ENCODE peak calls at places on chromosomes 11 and 22, in four cellular contexts. O is AG04449, K is astrocyte of the spinal cord, E is right lobe of liver. B is an unnamed sample.

GRCh38 chr11:70547386-70547785 is 149.1 kb downstream of the CTTN start:
- DNase-seq in O (no peak), K (no peak), E (no peak), B (no peak)

GRCh38 chr11:69791266-69791665 is 16.1 kb upstream of the FGF4 start:
- DNase-seq in O (peak), K (peak), E (no peak), B (peak)

GRCh38 chr11:36238881-36239280 is 50.3 kb downstream of the COMMD9 start:
- DNase-seq in O (no peak), K (no peak), E (no peak), B (no peak)

GRCh38 chr11:61042537-61042936 is 59.8 kb upstream of the CD5 start:
- DNase-seq in O (no peak), K (no peak), E (no peak), B (no peak)

GRCh38 chr11:82080160-82080559 is 653.5 kb downstream of the FAM181B start:
- DNase-seq in O (no peak), K (peak), E (no peak), B (peak)

GRCh38 chr22:29914165-29914564 is 31.2 kb downstream of the MTMR3 start:
- DNase-seq in O (peak), K (peak), E (no peak), B (peak)

GRCh38 chr22:34403667-34404066 is 483.4 kb upstream of the LARGE1 start:
- DNase-seq in O (no peak), K (no peak), E (no peak), B (no peak)

GRCh38 chr11:12246169-12246568 is 131.2 kb upstream of the PARVA start:
- DNase-seq in O (no peak), K (no peak), E (no peak), B (no peak)

GRCh38 chr22:31153357-31153756 is 6.6 kb upstream of the RNF185 start:
- DNase-seq in O (no peak), K (no peak), E (no peak), B (no peak)

GRCh38 chr22:31148953-31149627 is 8.8 kb upstream of the PLA2G3 start:
- DNase-seq in O (no peak), K (peak), E (no peak), B (no peak)

GRCh38 chr22:31151872-31152271 is 8.1 kb upstream of the RNF185 start:
- DNase-seq in O (no peak), K (no peak), E (no peak), B (no peak)

GRCh38 chr22:31148516-31148915 is 8.2 kb upstream of the PLA2G3 start:
- DNase-seq in O (no peak), K (peak), E (no peak), B (no peak)

DNA sequence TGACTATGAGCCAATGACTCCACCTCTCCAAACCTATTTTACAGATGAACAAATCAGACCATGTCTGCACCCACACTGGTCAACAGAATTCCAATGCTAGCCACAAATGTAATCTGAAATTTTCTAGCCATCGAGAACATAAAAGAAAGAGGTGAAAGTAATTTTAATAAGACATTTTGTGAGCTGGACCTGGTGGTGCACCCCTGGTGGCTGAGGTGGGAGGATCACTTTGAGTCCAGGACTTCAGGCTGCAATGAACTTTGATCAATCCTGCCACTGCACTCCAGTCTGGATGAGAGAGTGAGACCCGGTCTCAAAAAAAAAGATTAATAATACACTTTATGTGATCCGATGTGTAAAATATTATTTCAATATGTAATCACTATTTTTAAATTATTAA is 9.4 kb upstream of the RNF185 start:
- DNase-seq in O (no peak), K (no peak), E (no peak), B (no peak)
- TF ChIP-seq CTCF in O (peak), K (peak), E (peak), B (peak)

DNA sequence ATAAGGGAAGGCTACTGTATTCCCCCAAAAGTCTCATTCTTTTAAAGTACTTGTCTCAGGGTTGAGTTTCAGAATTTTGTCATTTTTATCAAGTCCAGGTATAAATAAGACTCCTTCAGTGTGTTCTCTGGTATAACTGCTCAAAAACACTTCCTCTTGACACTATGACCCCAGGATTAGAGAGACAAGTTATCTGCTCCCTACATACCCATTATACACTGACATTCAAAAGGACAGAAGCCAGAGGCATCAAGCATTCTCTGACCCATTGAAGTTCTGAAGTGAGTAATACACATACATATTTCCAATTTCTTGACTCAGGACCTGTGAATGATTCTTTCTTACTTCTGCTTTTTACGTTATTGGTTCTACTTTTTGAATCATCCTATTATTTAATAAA is 447.8 kb upstream of the CNTN5 start:
- DNase-seq in O (no peak), K (no peak), E (no peak), B (no peak)
- TF ChIP-seq CTCF in O (no peak), K (no peak), E (no peak), B (no peak)

DNA sequence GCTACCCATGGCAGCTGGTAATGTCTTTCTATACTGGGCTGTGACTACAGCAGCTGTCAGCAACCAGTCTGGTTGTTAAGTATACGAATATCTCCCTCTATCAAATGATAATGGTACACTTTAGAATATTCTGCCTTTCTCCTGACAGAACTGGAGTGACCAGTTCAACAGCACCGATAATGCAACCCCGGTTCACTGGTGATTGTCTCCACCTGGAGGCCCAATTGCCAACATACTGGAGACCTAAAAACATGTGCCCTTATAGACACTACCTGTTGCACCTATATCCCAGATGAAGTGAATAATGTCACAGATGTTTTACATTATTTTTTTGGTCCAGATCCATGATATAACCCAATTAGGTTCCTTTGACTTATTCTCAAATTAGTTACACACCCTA is 21.1 kb downstream of the OR5P2 start:
- DNase-seq in O (no peak), K (no peak), E (no peak), B (no peak)
- TF ChIP-seq CTCF in O (no peak), K (no peak), E (no peak), B (no peak)

DNA sequence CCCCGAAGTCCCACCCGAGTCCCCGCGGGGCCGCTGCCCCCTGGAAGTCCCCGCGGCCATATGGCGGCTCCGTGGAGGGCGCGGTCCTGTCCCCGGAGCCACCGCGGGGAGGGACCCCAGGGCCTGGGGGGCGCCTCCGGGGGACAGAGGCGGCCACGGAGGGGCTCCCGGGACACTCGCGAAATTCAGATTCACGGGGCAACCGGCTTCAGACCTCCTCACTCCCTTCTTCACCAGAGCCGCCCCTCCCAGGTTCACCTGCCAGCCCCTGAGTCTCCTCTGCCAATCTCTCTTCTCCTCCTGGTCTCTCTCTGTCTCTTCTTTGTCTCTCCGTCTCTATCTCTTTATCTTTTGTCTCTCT is 28.2 kb upstream of the TOLLIP start:
- DNase-seq in O (no peak), K (no peak), E (no peak), B (no peak)
- TF ChIP-seq CTCF in O (no peak), K (no peak), E (no peak), B (no peak)

DNA sequence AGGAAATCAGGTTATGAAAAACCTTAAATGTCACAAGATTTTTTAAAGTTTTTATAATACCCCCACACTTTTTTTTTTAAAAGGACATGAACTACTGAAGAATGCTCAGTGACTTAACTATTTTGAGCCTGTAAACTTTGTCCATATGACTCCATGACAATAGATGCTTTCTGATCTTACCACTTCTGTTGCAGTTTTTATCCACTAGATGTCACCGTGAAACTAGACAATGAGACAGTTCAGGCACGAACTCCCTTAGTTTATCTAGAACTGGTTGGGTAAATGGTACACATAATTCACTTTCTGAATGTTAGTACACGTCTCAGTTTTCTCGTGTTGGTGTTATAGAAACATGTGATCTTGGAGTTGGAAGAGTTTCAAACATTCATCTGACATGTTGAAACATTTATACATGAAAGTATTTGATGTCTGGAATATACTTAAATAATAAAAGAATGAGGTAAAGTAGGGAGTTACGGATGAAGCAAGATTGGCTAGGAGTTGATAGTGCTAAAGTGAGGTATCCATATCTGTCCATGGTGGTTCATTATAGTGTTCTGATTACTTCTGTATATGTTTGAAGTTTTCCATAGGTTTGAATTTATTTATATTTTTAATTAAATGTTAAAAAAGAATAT is 8.1 kb downstream of the CCDC15 start:
- DNase-seq in O (peak), K (peak), E (no peak), B (peak)
- TF ChIP-seq CTCF in O (peak), K (peak), E (peak), B (peak)

DNA sequence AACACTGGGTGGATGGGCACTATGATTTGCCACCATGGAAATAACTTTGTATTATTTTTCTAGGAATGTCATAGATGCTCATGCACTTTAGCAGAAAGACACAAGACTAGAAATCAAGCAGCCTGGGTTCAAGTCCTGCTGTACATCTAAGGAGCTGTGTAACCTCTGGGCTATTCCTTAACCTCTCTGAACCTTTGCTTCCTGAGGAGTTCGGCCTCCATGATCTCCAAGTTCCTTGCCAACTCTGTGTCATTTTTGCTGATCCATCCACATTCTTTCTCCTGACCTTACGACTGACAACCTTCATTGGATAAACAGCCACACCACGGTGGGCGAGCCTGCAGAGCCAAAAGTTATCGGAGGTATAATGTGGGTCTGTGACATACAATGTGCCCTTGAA is 24.1 kb downstream of the ETS1 start:
- DNase-seq in O (no peak), K (no peak), E (no peak), B (no peak)
- TF ChIP-seq CTCF in O (no peak), K (no peak), E (no peak), B (no peak)